ENCODE peak calls at places on chromosomes 13 and 19, in five cellular contexts. O is GM04503, Q is cardiac fibroblast, X is amygdala, U is activated T-cell treated with anti-CD3 and anti-CD28 coated beads for 1 hour. B is an unnamed sample.

GRCh38 chr19:32450217-32450616 is 44.6 kb downstream of the DPY19L3 start:
- DNase-seq in O (no peak), Q (no peak), X (no peak), U (no peak), B (peak; percentile 22)

GRCh38 chr19:13172335-13173128 is 22.3 kb downstream of the IER2 start:
- DNase-seq in O (no peak), Q (peak; percentile 82), X (no peak), U (peak; percentile 77), B (peak; percentile 90)

GRCh38 chr13:76943646-76944045 is 4.7 kb upstream of the ACOD1 start:
- DNase-seq in O (no peak), Q (no peak), X (no peak), U (no peak), B (no peak)

GRCh38 chr19:5116292-5116691 is 147.4 kb downstream of the KDM4B start:
- DNase-seq in O (no peak), Q (no peak), X (no peak), U (no peak), B (no peak)

GRCh38 chr13:46899801-46900200 is 2.9 kb upstream of the HTR2A start:
- DNase-seq in O (no peak), Q (no peak), X (peak; percentile 19), U (no peak), B (no peak)

GRCh38 chr13:34038326-34039068 is 220.5 kb downstream of the RFC3 start:
- DNase-seq in O (no peak), Q (no peak), X (no peak), U (no peak), B (no peak)

GRCh38 chr19:40741527-40742390 is 8.5 kb downstream of the ACTMAP start:
- DNase-seq in O (no peak), Q (no peak), X (no peak), U (no peak), B (no peak)

GRCh38 chr19:474126-475078 is 13.6 kb upstream of the SHC2 start:
- DNase-seq in O (no peak), Q (no peak), X (no peak), U (no peak), B (no peak)

GRCh38 chr19:48618278-48618915 is 581 bp downstream of the RPL18 start:
- DNase-seq in O (no peak), Q (no peak), X (no peak), U (no peak), B (no peak)

GRCh38 chr13:31111136-31111535 is 50.6 kb downstream of the HSPH1 start:
- DNase-seq in O (no peak), Q (peak; percentile 52), X (no peak), U (no peak), B (no peak)

GRCh38 chr13:44331912-44332840 is 41.4 kb upstream of the SERP2 start:
- DNase-seq in O (peak; percentile 24), Q (peak; percentile 95), X (peak; percentile 28), U (no peak), B (peak; percentile 70)

GRCh38 chr19:1855828-1856255 is 7.5 kb downstream of the KLF16 start:
- DNase-seq in O (no peak), Q (peak; percentile 39), X (no peak), U (no peak), B (peak; percentile 57)

GRCh38 chr19:58305932-58306323 is 751 bp downstream of the ERVK3-1 start:
- DNase-seq in O (no peak), Q (peak; percentile 16), X (no peak), U (no peak), B (no peak)

GRCh38 chr19:51971624-51972023 is 15.0 kb downstream of the ZNF350 start:
- DNase-seq in O (no peak), Q (peak; percentile 20), X (no peak), U (no peak), B (peak; percentile 30)

GRCh38 chr13:80469841-80470378 is 129.0 kb upstream of the SPRY2 start:
- DNase-seq in O (no peak), Q (peak; percentile 97), X (no peak), U (no peak), B (peak; percentile 97)

GRCh38 chr13:66532845-66533244 is 697.3 kb downstream of the PCDH9 start:
- DNase-seq in O (no peak), Q (no peak), X (no peak), U (no peak), B (no peak)

GRCh38 chr19:46221981-46222610 is 7.4 kb upstream of the IGFL1 start:
- DNase-seq in O (peak; percentile 24), Q (peak; percentile 74), X (no peak), U (no peak), B (peak; percentile 67)

GRCh38 chr13:30145709-30146367 is 161.5 kb downstream of the KATNAL1 start:
- DNase-seq in O (no peak), Q (no peak), X (no peak), U (no peak), B (no peak)

GRCh38 chr13:72622546-72622945 is 104.9 kb downstream of the MZT1 start:
- DNase-seq in O (no peak), Q (no peak), X (no peak), U (no peak), B (peak; percentile 8)

GRCh38 chr19:42850981-42851717 is 28.4 kb downstream of the PSG1 start:
- DNase-seq in O (peak; percentile 99), Q (peak; percentile 70), X (no peak), U (no peak), B (peak; percentile 88)

GRCh38 chr13:50200988-50201387 is 185.7 kb downstream of the KCNRG start:
- DNase-seq in O (no peak), Q (peak; percentile 51), X (no peak), U (no peak), B (no peak)

GRCh38 chr19:41785653-41786052 is 10.7 kb upstream of the CEACAM3 start:
- DNase-seq in O (no peak), Q (peak; percentile 77), X (no peak), U (peak; percentile 61), B (peak; percentile 28)